ENCODE peak calls at places on chromosomes 13 and 19, in ten cellular contexts. A is stomach, S is Peyer's patch, R is uterus, Z is tibial nerve, E is esophagus squamous epithelium, X is heart left ventricle, V is GM12878, B is body of pancreas, T is gastrocnemius medialis. K is an unnamed sample.

GRCh38 chr13:36865265-36865664 is 46.2 kb downstream of the RFXAP start:
- DNase-seq in A (no peak), S (no peak), R (no peak), Z (no peak), E (no peak), X (no peak), V (no peak), B (no peak), T (no peak), K (no peak)

GRCh38 chr19:46718157-46718933 is 1.4 kb upstream of the PRKD2 start:
- DNase-seq in A (peak), S (peak), R (no peak), Z (no peak), E (no peak), X (peak), V (peak), B (peak), T (no peak), K (no peak)

GRCh38 chr19:41321600-41322270 is 11.8 kb downstream of the CCDC97 start:
- DNase-seq in A (no peak), S (peak), R (peak), Z (no peak), E (no peak), X (peak), V (no peak), B (peak), T (no peak), K (peak)

GRCh38 chr13:60273971-60274370 is 110.2 kb upstream of the DIAPH3 start:
- DNase-seq in A (no peak), S (no peak), R (no peak), Z (no peak), E (no peak), X (no peak), V (no peak), B (no peak), T (no peak), K (no peak)

GRCh38 chr19:45187421-45188100 is 9.0 kb downstream of the BLOC1S3 start:
- DNase-seq in A (no peak), S (no peak), R (no peak), Z (no peak), E (no peak), X (no peak), V (no peak), B (peak), T (no peak), K (no peak)

GRCh38 chr13:43805071-43805468 is 18.3 kb upstream of the ENOX1 start:
- DNase-seq in A (no peak), S (no peak), R (no peak), Z (no peak), E (no peak), X (no peak), V (no peak), B (no peak), T (no peak), K (no peak)

GRCh38 chr19:49057636-49058234 is at the start of gene CGB7:
- DNase-seq in A (peak), S (peak), R (peak), Z (peak), E (no peak), X (peak), V (no peak), B (peak), T (peak), K (peak)

GRCh38 chr19:56403261-56403660 is 871 bp upstream of the ZNF583 start:
- DNase-seq in A (no peak), S (no peak), R (no peak), Z (no peak), E (no peak), X (no peak), V (no peak), B (no peak), T (no peak), K (peak)

GRCh38 chr13:70339738-70340137 is 231.5 kb upstream of the KLHL1 start:
- DNase-seq in A (peak), S (no peak), R (no peak), Z (no peak), E (no peak), X (no peak), V (no peak), B (peak), T (no peak), K (no peak)

GRCh38 chr13:114203536-114203935 is 24.5 kb downstream of the CFAP97D2 start:
- DNase-seq in A (no peak), S (no peak), R (no peak), Z (no peak), E (no peak), X (no peak), V (no peak), B (no peak), T (no peak), K (no peak)

GRCh38 chr13:114174529-114174941 is 4.5 kb upstream of the CFAP97D2 start:
- DNase-seq in A (no peak), S (no peak), R (no peak), Z (no peak), E (no peak), X (no peak), V (no peak), B (no peak), T (no peak), K (no peak)

GRCh38 chr13:27953671-27954405 is 15.3 kb downstream of the CDX2 start:
- DNase-seq in A (peak), S (peak), R (peak), Z (peak), E (no peak), X (peak), V (no peak), B (peak), T (no peak), K (peak)

GRCh38 chr19:49361438-49362047 is 673 bp downstream of the TEAD2 start:
- DNase-seq in A (peak), S (peak), R (peak), Z (peak), E (no peak), X (peak), V (no peak), B (peak), T (peak), K (peak)

GRCh38 chr19:11736696-11737095 is 2.0 kb downstream of the ZNF823 start:
- DNase-seq in A (no peak), S (peak), R (no peak), Z (no peak), E (no peak), X (peak), V (peak), B (peak), T (peak), K (peak)

GRCh38 chr13:100506600-100507422 is 81.8 kb downstream of the GGACT start:
- DNase-seq in A (no peak), S (no peak), R (no peak), Z (no peak), E (no peak), X (no peak), V (no peak), B (no peak), T (no peak), K (no peak)

GRCh38 chr13:36887758-36888521 is 32.1 kb downstream of the SMAD9 start:
- DNase-seq in A (no peak), S (no peak), R (no peak), Z (no peak), E (no peak), X (no peak), V (peak), B (no peak), T (no peak), K (no peak)

GRCh38 chr13:111323950-111324651 is 3.7 kb downstream of the TEX29 start:
- DNase-seq in A (peak), S (peak), R (no peak), Z (no peak), E (no peak), X (no peak), V (no peak), B (no peak), T (no peak), K (no peak)

GRCh38 chr13:40777166-40777956 is 6.4 kb upstream of the MRPS31 start:
- DNase-seq in A (no peak), S (peak), R (no peak), Z (no peak), E (no peak), X (no peak), V (no peak), B (peak), T (no peak), K (peak)

GRCh38 chr13:79658333-79658975 is 177.5 kb downstream of the NDFIP2 start:
- DNase-seq in A (no peak), S (no peak), R (no peak), Z (no peak), E (no peak), X (no peak), V (no peak), B (no peak), T (no peak), K (no peak)

GRCh38 chr13:54175470-54175869 is 1146.9 kb downstream of the OLFM4 start:
- DNase-seq in A (no peak), S (no peak), R (no peak), Z (no peak), E (no peak), X (no peak), V (no peak), B (no peak), T (no peak), K (no peak)

GRCh38 chr19:16435238-16435911 is 36.4 kb downstream of the EPS15L1 start:
- DNase-seq in A (no peak), S (peak), R (peak), Z (peak), E (no peak), X (peak), V (no peak), B (peak), T (peak), K (peak)

GRCh38 chr13:49958321-49958720 is 22.2 kb upstream of the SPRYD7 start:
- DNase-seq in A (no peak), S (no peak), R (no peak), Z (no peak), E (no peak), X (no peak), V (no peak), B (no peak), T (no peak), K (no peak)

GRCh38 chr13:94325660-94326059 is 153.8 kb downstream of the DCT start:
- DNase-seq in A (no peak), S (no peak), R (no peak), Z (no peak), E (no peak), X (no peak), V (no peak), B (no peak), T (no peak), K (peak)

GRCh38 chr13:111956261-111957151 is 110.4 kb upstream of the SOX1 start:
- DNase-seq in A (peak), S (no peak), R (no peak), Z (no peak), E (no peak), X (no peak), V (no peak), B (no peak), T (no peak), K (no peak)

GRCh38 chr13:26616126-26616525 is 58.6 kb downstream of the WASF3 start:
- DNase-seq in A (no peak), S (no peak), R (no peak), Z (no peak), E (no peak), X (no peak), V (no peak), B (no peak), T (no peak), K (no peak)

GRCh38 chr19:33558846-33559245 is 37.3 kb upstream of the PEPD start:
- DNase-seq in A (no peak), S (no peak), R (no peak), Z (no peak), E (no peak), X (no peak), V (no peak), B (no peak), T (no peak), K (no peak)

GRCh38 chr13:110555601-110556223 is 5.8 kb downstream of the RAB20 start:
- DNase-seq in A (peak), S (no peak), R (no peak), Z (no peak), E (no peak), X (no peak), V (no peak), B (peak), T (no peak), K (no peak)

GRCh38 chr19:32971012-32971595 is 654 bp downstream of the CEP89 start:
- DNase-seq in A (no peak), S (no peak), R (no peak), Z (no peak), E (no peak), X (no peak), V (no peak), B (no peak), T (no peak), K (no peak)

GRCh38 chr13:70923863-70924752 is 815.9 kb upstream of the KLHL1 start:
- DNase-seq in A (no peak), S (no peak), R (no peak), Z (no peak), E (no peak), X (no peak), V (no peak), B (no peak), T (no peak), K (no peak)

GRCh38 chr19:7658219-7658686 is 10.6 kb upstream of the RETN start:
- DNase-seq in A (no peak), S (peak), R (no peak), Z (no peak), E (no peak), X (no peak), V (peak), B (no peak), T (no peak), K (no peak)

GRCh38 chr13:48571121-48571901 is 38.4 kb upstream of the RCBTB2 start:
- DNase-seq in A (no peak), S (no peak), R (no peak), Z (no peak), E (no peak), X (no peak), V (no peak), B (no peak), T (peak), K (no peak)

GRCh38 chr13:69595181-69595580 is 512.4 kb upstream of the ATXN8OS start:
- DNase-seq in A (no peak), S (no peak), R (no peak), Z (no peak), E (no peak), X (no peak), V (no peak), B (no peak), T (no peak), K (no peak)

GRCh38 chr19:50331187-50332013 is 2.2 kb upstream of the KCNC3 start:
- DNase-seq in A (no peak), S (no peak), R (no peak), Z (no peak), E (no peak), X (no peak), V (no peak), B (no peak), T (no peak), K (no peak)

GRCh38 chr13:48975101-48975925 is at the start of gene FNDC3A:
- DNase-seq in A (peak), S (peak), R (peak), Z (no peak), E (no peak), X (peak), V (no peak), B (peak), T (no peak), K (peak)

GRCh38 chr19:1503089-1503924 is 9.5 kb downstream of the ADAMTSL5 start:
- DNase-seq in A (peak), S (peak), R (peak), Z (no peak), E (no peak), X (no peak), V (no peak), B (peak), T (no peak), K (peak)
- TF ChIP-seq CTCF in A (peak), S (peak), R (peak), Z (peak), E (peak), X (peak), V (peak), B (peak), T (peak), K (peak)

GRCh38 chr13:30114586-30115256 is 192.6 kb downstream of the KATNAL1 start:
- DNase-seq in A (peak), S (peak), R (peak), Z (peak), E (peak), X (peak), V (no peak), B (peak), T (peak), K (peak)
- TF ChIP-seq POLR2A in A (no peak), S (peak), R (peak), Z (no peak), E (no peak), X (no peak), V (peak), B (peak), T (no peak), K (peak)

GRCh38 chr19:42426643-42427042 is 545 bp downstream of the LIPE start:
- DNase-seq in A (no peak), S (no peak), R (no peak), Z (no peak), E (no peak), X (no peak), V (no peak), B (no peak), T (no peak), K (no peak)

GRCh38 chr19:42422576-42423461 is 4.4 kb downstream of the LIPE start:
- DNase-seq in A (no peak), S (no peak), R (no peak), Z (no peak), E (no peak), X (no peak), V (no peak), B (no peak), T (no peak), K (peak)

GRCh38 chr19:42424345-42424707 is 2.9 kb downstream of the LIPE start:
- DNase-seq in A (no peak), S (no peak), R (no peak), Z (no peak), E (no peak), X (no peak), V (no peak), B (no peak), T (no peak), K (no peak)

GRCh38 chr19:42423462-42424344 is 3.5 kb downstream of the LIPE start:
- DNase-seq in A (peak), S (peak), R (peak), Z (peak), E (peak), X (peak), V (no peak), B (peak), T (peak), K (peak)

GRCh38 chr19:42424712-42425131 is 2.5 kb downstream of the LIPE start:
- DNase-seq in A (no peak), S (no peak), R (no peak), Z (no peak), E (no peak), X (no peak), V (no peak), B (no peak), T (no peak), K (peak)
- TF ChIP-seq CTCF in A (no peak), S (no peak), R (no peak), Z (no peak), E (no peak), X (peak), V (no peak), B (no peak), T (no peak), K (peak)

GRCh38 chr19:4051175-4052101 is 15.3 kb downstream of the ZBTB7A start:
- DNase-seq in A (no peak), S (peak), R (no peak), Z (no peak), E (no peak), X (no peak), V (no peak), B (no peak), T (no peak), K (peak)
- TF ChIP-seq POLR2A in A (no peak), S (no peak), R (no peak), Z (no peak), E (no peak), X (no peak), V (no peak), B (no peak), T (no peak), K (no peak)

GRCh38 chr19:10724573-10725071 is 6.7 kb downstream of the DNM2 start:
- DNase-seq in A (no peak), S (no peak), R (no peak), Z (no peak), E (no peak), X (no peak), V (no peak), B (no peak), T (no peak), K (no peak)
- TF ChIP-seq CTCF in A (no peak), S (no peak), R (no peak), Z (no peak), E (no peak), X (no peak), V (no peak), B (no peak), T (no peak), K (no peak)

GRCh38 chr19:29969891-29970290 is 27.9 kb downstream of the URI1 start:
- DNase-seq in A (no peak), S (no peak), R (no peak), Z (no peak), E (no peak), X (no peak), V (no peak), B (no peak), T (no peak), K (no peak)
- TF ChIP-seq POLR2A in A (no peak), S (no peak), R (no peak), Z (no peak), E (no peak), X (no peak), V (no peak), B (no peak), T (no peak), K (no peak)

GRCh38 chr19:29771708-29772415 is 39.9 kb upstream of the CCNE1 start:
- DNase-seq in A (peak), S (peak), R (no peak), Z (no peak), E (no peak), X (peak), V (no peak), B (peak), T (no peak), K (peak)
- TF ChIP-seq CTCF in A (no peak), S (peak), R (peak), Z (peak), E (peak), X (peak), V (peak), B (peak), T (peak), K (peak)

GRCh38 chr19:3605770-3606169 is 905 bp downstream of the TBXA2R start:
- DNase-seq in A (no peak), S (no peak), R (no peak), Z (no peak), E (no peak), X (no peak), V (no peak), B (no peak), T (no peak), K (no peak)

GRCh38 chr19:3606174-3606689 is 443 bp downstream of the TBXA2R start:
- DNase-seq in A (peak), S (peak), R (no peak), Z (no peak), E (no peak), X (no peak), V (no peak), B (peak), T (no peak), K (peak)

GRCh38 chr19:3607398-3608078 is 863 bp upstream of the TBXA2R start:
- DNase-seq in A (no peak), S (no peak), R (peak), Z (no peak), E (no peak), X (peak), V (no peak), B (no peak), T (no peak), K (peak)

GRCh38 chr19:3608079-3608641 is 1.5 kb upstream of the TBXA2R start:
- DNase-seq in A (no peak), S (no peak), R (no peak), Z (no peak), E (no peak), X (no peak), V (no peak), B (no peak), T (no peak), K (no peak)

DNA sequence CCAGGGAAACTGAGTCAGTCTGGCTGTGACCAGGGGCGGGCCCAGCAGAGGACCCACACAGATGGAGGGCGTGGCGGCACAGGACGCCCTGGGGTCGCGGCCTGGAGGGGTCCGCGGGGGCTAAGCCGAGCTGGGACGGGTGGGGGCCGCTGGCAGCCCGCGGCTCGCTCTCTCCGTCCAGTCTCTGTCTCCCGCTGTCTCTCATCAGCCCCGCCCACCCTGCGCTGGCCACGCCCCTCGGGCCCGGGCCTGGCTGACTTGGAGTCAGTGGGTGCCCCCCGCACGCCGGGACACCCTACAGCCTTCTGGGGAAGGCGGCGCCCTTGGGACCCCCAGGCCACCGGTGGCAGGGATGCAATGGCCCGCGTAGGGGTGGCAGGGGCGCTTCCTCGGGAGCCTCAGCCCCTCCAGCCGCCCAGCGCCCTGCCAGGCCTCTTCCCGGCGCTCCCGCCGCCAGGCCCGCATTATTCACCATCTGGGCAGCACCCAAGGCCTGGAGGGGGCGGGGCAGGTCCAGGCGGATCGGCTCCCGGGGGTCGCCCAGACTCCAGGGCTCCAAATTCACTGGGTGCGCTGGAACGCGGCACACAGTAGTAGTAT is at the start of gene TBXA2R:
- DNase-seq in A (peak), S (peak), R (peak), Z (peak), E (no peak), X (peak), V (no peak), B (peak), T (no peak), K (peak)
- TF ChIP-seq POLR2A in A (no peak), S (no peak), R (peak), Z (peak), E (no peak), X (no peak), V (no peak), B (no peak), T (peak), K (peak)

GRCh38 chr13:65292488-65292901 is 1937.6 kb downstream of the PCDH9 start:
- DNase-seq in A (no peak), S (no peak), R (no peak), Z (no peak), E (no peak), X (no peak), V (no peak), B (no peak), T (no peak), K (no peak)
- TF ChIP-seq CTCF in A (no peak), S (no peak), R (no peak), Z (no peak), E (no peak), X (no peak), V (no peak), B (no peak), T (no peak), K (no peak)

K was measured in adrenal gland.